ENCODE peak calls at places on chromosome 19, in nine cellular contexts. W, O, P, X, R, K, M, J and G are unnamed samples.
A peak's percentile ranks its signal among the peaks of the same experiment; 100 is the strongest.

GRCh38 chr19:40632311-40633036 is 31.3 kb downstream of the LTBP4 start:
- DNase-seq in W (no peak), O (no peak), P (no peak), X (no peak), R (no peak), K (no peak), M (no peak), J (no peak), G (no peak)

GRCh38 chr19:279231-279630 is 12.0 kb downstream of the PLPP2 start:
- DNase-seq in W (no peak), O (no peak), P (no peak), X (no peak), R (no peak), K (no peak), M (no peak), J (no peak), G (no peak)

GRCh38 chr19:367963-368623 is 23.5 kb upstream of the MIER2 start:
- DNase-seq in W (no peak), O (no peak), P (no peak), X (no peak), R (no peak), K (no peak), M (no peak), J (no peak), G (no peak)

GRCh38 chr19:34310494-34310981 is 54.5 kb upstream of the GPI start:
- DNase-seq in W (no peak), O (no peak), P (no peak), X (no peak), R (no peak), K (no peak), M (no peak), J (no peak), G (no peak)

GRCh38 chr19:2699413-2700142 is 2.9 kb downstream of the GNG7 start:
- DNase-seq in W (no peak), O (no peak), P (no peak), X (no peak), R (no peak), K (no peak), M (no peak), J (no peak), G (no peak)

GRCh38 chr19:34308381-34309367 is 54.3 kb downstream of the GARRE1 start:
- DNase-seq in W (peak; percentile 17), O (no peak), P (no peak), X (no peak), R (no peak), K (no peak), M (no peak), J (no peak), G (no peak)

GRCh38 chr19:55097864-55098715 is 19.3 kb downstream of the PPP1R12C start:
- DNase-seq in W (no peak), O (no peak), P (no peak), X (no peak), R (no peak), K (no peak), M (no peak), J (no peak), G (no peak)

GRCh38 chr19:19115954-19116353 is 22.3 kb downstream of the TMEM161A start:
- DNase-seq in W (peak; percentile 27), O (peak; percentile 64), P (peak; percentile 43), X (no peak), R (no peak), K (peak; percentile 5), M (peak; percentile 53), J (no peak), G (no peak)

GRCh38 chr19:5803752-5804515 is 933 bp upstream of the NRTN start:
- DNase-seq in W (peak; percentile 87), O (peak; percentile 98), P (peak; percentile 88), X (peak; percentile 90), R (peak; percentile 87), K (peak; percentile 73), M (peak; percentile 82), J (peak; percentile 65), G (peak; percentile 70)

GRCh38 chr19:10871711-10872550 is 578 bp downstream of the CARM1 start:
- DNase-seq in W (peak; percentile 34), O (peak; percentile 23), P (peak; percentile 61), X (no peak), R (peak; percentile 55), K (no peak), M (peak; percentile 58), J (no peak), G (no peak)

GRCh38 chr19:19185853-19186728 is 5.9 kb downstream of the BORCS8 start:
- DNase-seq in W (peak; percentile 49), O (peak; percentile 66), P (no peak), X (peak; percentile 20), R (no peak), K (peak; percentile 31), M (no peak), J (no peak), G (no peak)

GRCh38 chr19:12801466-12802266 is at the start of the genes PRDX2 and THSD8:
- DNase-seq in W (peak; percentile 57), O (peak; percentile 81), P (peak; percentile 86), X (peak; percentile 84), R (peak; percentile 90), K (no peak), M (peak; percentile 86), J (peak; percentile 42), G (peak; percentile 71)

GRCh38 chr19:12940897-12941296 is 2.5 kb downstream of the CALR start:
- DNase-seq in W (no peak), O (no peak), P (no peak), X (no peak), R (no peak), K (no peak), M (no peak), J (no peak), G (no peak)

GRCh38 chr19:3368848-3369336 is 2.5 kb downstream of the NFIC start:
- DNase-seq in W (no peak), O (no peak), P (no peak), X (no peak), R (no peak), K (no peak), M (no peak), J (no peak), G (peak; percentile 53)

GRCh38 chr19:47247308-47247990 is 8.9 kb upstream of the CCDC9 start:
- DNase-seq in W (peak; percentile 75), O (peak; percentile 87), P (peak; percentile 83), X (peak; percentile 78), R (peak; percentile 83), K (peak; percentile 65), M (peak; percentile 86), J (peak; percentile 18), G (peak; percentile 67)